ENCODE peak calls at places on chromosomes 6 and 20, in four cellular contexts. T is kidney, S is endothelial cell, L is NB4. K is an unnamed sample.

GRCh38 chr6:87682310-87682709 is 19.7 kb downstream of the AKIRIN2 start:
- DNase-seq in L (no peak), S (no peak), T (no peak), K (no peak)

GRCh38 chr20:13355386-13355785 is 134.3 kb downstream of the ISM1 start:
- DNase-seq in L (no peak), T (no peak), S (no peak), K (peak)

GRCh38 chr20:2693286-2693995 is 861 bp downstream of the EBF4 start:
- DNase-seq in T (peak), L (peak), S (no peak), K (no peak)

GRCh38 chr6:28542440-28543293 is 17.0 kb downstream of the GPX5 start:
- DNase-seq in S (peak), L (peak), T (no peak), K (peak)

GRCh38 chr6:111870751-111871064 is 2.5 kb downstream of the FYN start:
- DNase-seq in S (no peak), L (no peak), T (no peak), K (no peak)

GRCh38 chr20:22288957-22289356 is 295.4 kb downstream of the FOXA2 start:
- DNase-seq in T (no peak), L (no peak), S (no peak), K (peak)

GRCh38 chr20:1001981-1002681 is at the start of gene RSPO4:
- DNase-seq in L (no peak), T (no peak), S (peak), K (no peak)

GRCh38 chr6:140178550-140179334 is 804.3 kb upstream of the CITED2 start:
- DNase-seq in T (no peak), L (no peak), S (no peak), K (peak)

GRCh38 chr6:16731503-16732018 is 29.7 kb downstream of the ATXN1 start:
- DNase-seq in S (no peak), T (no peak), L (peak), K (no peak)

GRCh38 chr20:54197621-54198604 is 10.0 kb upstream of the PFDN4 start:
- DNase-seq in T (no peak), S (no peak), L (peak), K (peak)

GRCh38 chr6:18395177-18395850 is 8.2 kb downstream of the RNF144B start:
- DNase-seq in L (no peak), S (no peak), T (no peak), K (no peak)

GRCh38 chr6:149896491-149896890 is 1.4 kb downstream of the RAET1E start:
- DNase-seq in T (no peak), S (no peak), L (no peak), K (peak)

GRCh38 chr6:149899486-149899885 is 1.6 kb upstream of the RAET1E start:
- DNase-seq in T (no peak), S (no peak), L (no peak), K (no peak)

GRCh38 chr6:149897015-149897697 is 757 bp downstream of the RAET1E start:
- DNase-seq in T (peak), L (no peak), S (no peak), K (peak)

GRCh38 chr6:149898966-149899365 is 1.1 kb upstream of the RAET1E start:
- DNase-seq in S (no peak), L (no peak), T (no peak), K (no peak)

GRCh38 chr6:149897855-149898744 is at the start of gene RAET1E:
- DNase-seq in S (no peak), T (no peak), L (no peak), K (peak)
- TF ChIP-seq CTCF in S (no peak), T (no peak), L (no peak), K (no peak)

GRCh38 chr6:107658920-107659879 is 164.9 kb downstream of the SCML4 start:
- DNase-seq in S (no peak), T (no peak), L (no peak), K (peak)

GRCh38 chr6:107656381-107656780 is 166.5 kb downstream of the SOBP start:
- DNase-seq in T (no peak), L (no peak), S (no peak), K (no peak)

GRCh38 chr6:107657373-107657754 is 166.7 kb downstream of the SCML4 start:
- DNase-seq in T (no peak), L (no peak), S (no peak), K (no peak)

GRCh38 chr6:107656883-107657282 is 167.0 kb downstream of the SOBP start:
- DNase-seq in T (no peak), L (no peak), S (no peak), K (no peak)

GRCh38 chr6:107657755-107658461 is 166.2 kb downstream of the SCML4 start:
- DNase-seq in T (peak), S (no peak), L (peak), K (no peak)
- TF ChIP-seq CTCF in T (no peak), S (no peak), L (no peak), K (no peak)

GRCh38 chr6:43780293-43780692 is 10.3 kb downstream of the VEGFA start:
- DNase-seq in L (no peak), T (no peak), S (no peak), K (no peak)
- TF ChIP-seq CTCF in L (no peak), T (no peak), S (no peak), K (no peak)

GRCh38 chr20:46099491-46100287 is 9.9 kb upstream of the NCOA5 start:
- DNase-seq in T (peak), L (no peak), S (peak), K (no peak)
- TF ChIP-seq CTCF in T (no peak), L (no peak), S (no peak), K (no peak)

DNA sequence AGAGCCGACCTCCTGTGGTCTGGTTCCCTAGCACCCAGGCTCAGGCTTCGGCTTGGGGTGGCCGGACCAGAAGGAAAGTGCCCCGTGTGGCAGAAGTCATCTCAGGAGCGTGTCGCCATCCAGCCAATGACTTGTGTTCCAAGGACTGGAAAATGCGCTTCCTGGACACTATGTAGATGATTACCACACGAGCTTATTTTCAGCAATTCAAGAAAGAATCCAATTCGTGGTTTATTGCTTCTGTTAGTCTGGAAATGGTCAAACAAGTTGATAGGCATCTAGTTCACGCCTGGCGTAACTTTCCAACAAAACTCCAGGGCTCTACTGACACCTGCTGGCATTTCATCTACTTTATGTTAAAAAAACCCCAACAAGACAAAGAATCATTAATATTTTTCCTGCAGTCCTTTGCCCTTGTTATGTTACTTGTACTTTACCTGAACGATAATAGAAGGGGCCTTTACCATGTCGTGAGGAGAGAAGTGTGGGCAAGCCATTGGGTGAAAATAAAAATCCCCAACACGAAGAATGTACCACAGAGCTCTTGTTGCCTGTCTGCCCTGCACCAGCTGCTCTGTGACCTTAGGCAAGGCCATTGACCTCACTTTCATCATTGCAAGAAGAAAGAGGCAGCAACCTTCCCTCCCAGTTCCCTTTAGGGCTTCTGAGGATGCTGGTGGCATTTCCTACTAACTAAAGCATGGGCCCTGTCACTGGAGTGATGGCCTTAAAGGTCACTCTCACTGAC is 154.7 kb upstream of the LAMP5 start:
- DNase-seq in L (peak), S (peak), T (peak), K (peak)
- TF ChIP-seq CTCF in L (peak), S (peak), T (peak), K (peak)

GRCh38 chr6:158938811-158939254 is 61.2 kb downstream of the RSPH3 start:
- DNase-seq in S (no peak), T (peak), L (peak), K (no peak)

GRCh38 chr6:158939255-158940170 is 60.5 kb downstream of the RSPH3 start:
- DNase-seq in S (no peak), L (peak), T (no peak), K (no peak)

GRCh38 chr6:158943380-158944032 is 56.5 kb downstream of the RSPH3 start:
- DNase-seq in L (no peak), S (no peak), T (no peak), K (no peak)

GRCh38 chr6:158942349-158942748 is 57.7 kb downstream of the RSPH3 start:
- DNase-seq in L (no peak), S (no peak), T (no peak), K (no peak)

DNA sequence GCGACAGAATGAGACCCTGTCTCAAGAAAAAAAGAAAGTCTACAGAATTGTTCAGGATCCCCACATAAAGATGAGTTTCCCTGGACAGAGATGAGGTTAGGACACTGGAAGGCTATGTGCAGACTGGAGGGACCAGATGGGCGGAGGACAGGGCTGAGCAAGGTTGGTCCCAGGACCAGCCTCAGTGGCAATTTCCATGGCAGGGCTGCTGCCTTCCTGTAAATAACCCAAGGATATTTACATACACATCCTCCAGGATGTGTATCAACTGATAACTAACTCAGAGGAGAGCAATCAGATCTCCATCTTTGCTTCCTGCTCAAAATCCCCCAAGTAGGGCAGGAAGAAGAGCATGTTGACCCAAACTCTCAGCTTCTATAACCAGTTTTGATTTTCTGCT is 58.8 kb downstream of the RSPH3 start:
- DNase-seq in L (no peak), T (no peak), S (no peak), K (no peak)
- TF ChIP-seq CTCF in L (no peak), T (no peak), S (no peak), K (no peak)

DNA sequence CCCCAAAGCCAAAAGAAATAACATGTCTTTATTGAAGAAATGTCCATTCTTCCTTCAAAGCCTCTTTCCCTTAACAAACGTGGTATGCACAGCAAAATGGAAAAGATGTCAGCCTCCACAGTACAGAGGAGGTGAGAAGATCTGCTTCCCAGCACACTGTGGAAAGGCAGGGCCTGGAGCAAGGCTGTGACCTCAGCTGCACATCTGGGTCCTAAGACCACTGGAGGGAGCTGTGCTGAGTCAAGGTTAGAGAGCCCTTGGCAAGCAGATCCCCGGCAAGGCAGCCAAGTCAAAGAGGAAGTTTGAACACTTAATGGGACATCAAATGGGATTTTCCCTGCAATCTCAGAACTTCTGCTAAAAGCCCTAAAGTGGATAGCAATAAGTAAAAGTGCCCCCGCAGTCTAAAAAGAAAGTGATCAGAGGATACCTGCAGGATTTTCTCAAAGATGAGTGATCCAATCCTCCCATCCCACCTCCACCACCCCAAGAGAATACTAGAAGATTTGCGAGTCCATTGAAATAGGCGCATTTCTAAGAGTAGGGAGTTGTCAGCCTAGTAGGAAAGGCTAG is 39.4 kb downstream of the UNC5CL start:
- DNase-seq in T (no peak), L (peak), S (peak), K (peak)
- TF ChIP-seq CTCF in T (peak), L (peak), S (no peak), K (no peak)

GRCh38 chr20:63496404-63497120 is 2.3 kb downstream of the EEF1A2 start:
- DNase-seq in S (no peak), T (peak), L (no peak), K (no peak)
- TF ChIP-seq CTCF in S (no peak), T (no peak), L (no peak), K (no peak)

GRCh38 chr20:31790401-31790800 is 28.8 kb upstream of the MYLK2 start:
- DNase-seq in L (no peak), T (no peak), S (no peak), K (no peak)

GRCh38 chr20:31785089-31785488 is 34.1 kb upstream of the MYLK2 start:
- DNase-seq in T (no peak), L (no peak), S (no peak), K (no peak)

DNA sequence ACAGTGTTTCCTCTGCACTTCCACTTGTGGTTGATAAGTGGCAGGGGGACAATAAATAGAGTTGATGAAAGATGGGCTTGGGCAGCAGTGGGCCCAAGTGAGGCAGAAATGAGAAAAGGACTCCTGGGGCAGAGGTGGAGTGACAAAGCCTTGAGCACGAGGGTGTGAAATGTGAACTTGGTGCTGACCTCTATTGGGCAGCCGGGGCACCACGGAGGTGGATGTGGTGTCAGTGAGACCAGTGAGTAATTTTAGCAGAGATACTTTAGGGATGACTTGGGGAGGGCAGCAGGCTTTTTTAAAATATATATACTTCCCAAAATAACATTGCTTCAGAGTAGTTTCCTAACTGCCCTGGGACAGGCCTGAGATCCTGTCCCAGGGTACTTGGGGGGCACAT is 30.6 kb upstream of the MYLK2 start:
- DNase-seq in T (no peak), L (peak), S (no peak), K (peak)
- TF ChIP-seq CTCF in T (no peak), L (no peak), S (no peak), K (no peak)

GRCh38 chr6:84569882-84570281 is 194.5 kb downstream of the TBX18 start:
- DNase-seq in T (no peak), S (no peak), L (no peak), K (no peak)

GRCh38 chr6:84568971-84569370 is 195.4 kb downstream of the TBX18 start:
- DNase-seq in L (peak), S (no peak), T (no peak), K (peak)
- TF ChIP-seq CTCF in L (peak), S (no peak), T (no peak), K (no peak)

K was measured in MCF 10A.